ENCODE peak calls at places on chromosomes 7 and 10, in ten cellular contexts. One of them, this sample, is unnamed.

GRCh38 chr10:86286591-86287421 is 79.8 kb downstream of the GRID1 start:
- DNase-seq in AG04450: no peak
- DNase-seq in cardiac muscle cell: no peak
- DNase-seq in spleen: peak
- DNase-seq in brain microvascular endothelial cell: no peak
- DNase-seq in breast epithelium: no peak
- DNase-seq in upper lobe of right lung: peak
- DNase-seq in CD8-positive, alpha-beta T cell: no peak
- DNase-seq in hepatocyte: no peak
- DNase-seq in neural progenitor cell: no peak
- DNase-seq in this sample: no peak

GRCh38 chr10:17984056-17984455 is 32.3 kb downstream of the SLC39A12 start:
- DNase-seq in AG04450: no peak
- DNase-seq in cardiac muscle cell: peak
- DNase-seq in spleen: no peak
- DNase-seq in brain microvascular endothelial cell: no peak
- DNase-seq in breast epithelium: no peak
- DNase-seq in upper lobe of right lung: no peak
- DNase-seq in CD8-positive, alpha-beta T cell: no peak
- DNase-seq in hepatocyte: no peak
- DNase-seq in neural progenitor cell: no peak
- DNase-seq in this sample: no peak

GRCh38 chr10:70433581-70434280 is 7.8 kb downstream of the NODAL start:
- DNase-seq in AG04450: no peak
- DNase-seq in cardiac muscle cell: peak
- DNase-seq in spleen: no peak
- DNase-seq in brain microvascular endothelial cell: no peak
- DNase-seq in breast epithelium: no peak
- DNase-seq in upper lobe of right lung: no peak
- DNase-seq in CD8-positive, alpha-beta T cell: no peak
- DNase-seq in hepatocyte: no peak
- DNase-seq in neural progenitor cell: no peak
- DNase-seq in this sample: no peak

GRCh38 chr7:3955751-3956696 is 655.0 kb downstream of the SDK1 start:
- DNase-seq in AG04450: no peak
- DNase-seq in cardiac muscle cell: no peak
- DNase-seq in spleen: no peak
- DNase-seq in brain microvascular endothelial cell: peak
- DNase-seq in breast epithelium: no peak
- DNase-seq in upper lobe of right lung: no peak
- DNase-seq in CD8-positive, alpha-beta T cell: no peak
- DNase-seq in hepatocyte: peak
- DNase-seq in neural progenitor cell: no peak
- DNase-seq in this sample: no peak

GRCh38 chr10:10794776-10795175 is 222.9 kb upstream of the CELF2 start:
- DNase-seq in AG04450: no peak
- DNase-seq in cardiac muscle cell: peak
- DNase-seq in spleen: no peak
- DNase-seq in brain microvascular endothelial cell: peak
- DNase-seq in breast epithelium: no peak
- DNase-seq in upper lobe of right lung: no peak
- DNase-seq in CD8-positive, alpha-beta T cell: no peak
- DNase-seq in hepatocyte: no peak
- DNase-seq in neural progenitor cell: no peak
- DNase-seq in this sample: no peak

GRCh38 chr7:27947581-27948278 is 207.8 kb downstream of the TAX1BP1 start:
- DNase-seq in AG04450: no peak
- DNase-seq in cardiac muscle cell: no peak
- DNase-seq in spleen: no peak
- DNase-seq in brain microvascular endothelial cell: peak
- DNase-seq in breast epithelium: no peak
- DNase-seq in upper lobe of right lung: no peak
- DNase-seq in CD8-positive, alpha-beta T cell: no peak
- DNase-seq in hepatocyte: no peak
- DNase-seq in neural progenitor cell: no peak
- DNase-seq in this sample: no peak

GRCh38 chr10:91552706-91553105 is 80.2 kb downstream of the PPP1R3C start:
- DNase-seq in AG04450: no peak
- DNase-seq in cardiac muscle cell: peak
- DNase-seq in spleen: no peak
- DNase-seq in brain microvascular endothelial cell: no peak
- DNase-seq in breast epithelium: no peak
- DNase-seq in upper lobe of right lung: no peak
- DNase-seq in CD8-positive, alpha-beta T cell: no peak
- DNase-seq in hepatocyte: peak
- DNase-seq in neural progenitor cell: peak
- DNase-seq in this sample: no peak

GRCh38 chr10:48307584-48307983 is 1.1 kb downstream of the MAPK8 start:
- DNase-seq in AG04450: no peak
- DNase-seq in cardiac muscle cell: no peak
- DNase-seq in spleen: no peak
- DNase-seq in brain microvascular endothelial cell: no peak
- DNase-seq in breast epithelium: no peak
- DNase-seq in upper lobe of right lung: no peak
- DNase-seq in CD8-positive, alpha-beta T cell: no peak
- DNase-seq in hepatocyte: no peak
- DNase-seq in neural progenitor cell: no peak
- DNase-seq in this sample: no peak

GRCh38 chr10:24277277-24277676 is 68.3 kb downstream of the KIAA1217 start:
- DNase-seq in AG04450: no peak
- DNase-seq in cardiac muscle cell: no peak
- DNase-seq in spleen: no peak
- DNase-seq in brain microvascular endothelial cell: no peak
- DNase-seq in breast epithelium: no peak
- DNase-seq in upper lobe of right lung: no peak
- DNase-seq in CD8-positive, alpha-beta T cell: no peak
- DNase-seq in hepatocyte: no peak
- DNase-seq in neural progenitor cell: no peak
- DNase-seq in this sample: no peak

GRCh38 chr7:114048386-114049235 is 129.8 kb upstream of the PPP1R3A start:
- DNase-seq in AG04450: no peak
- DNase-seq in cardiac muscle cell: peak
- DNase-seq in spleen: no peak
- DNase-seq in brain microvascular endothelial cell: peak
- DNase-seq in breast epithelium: no peak
- DNase-seq in upper lobe of right lung: no peak
- DNase-seq in CD8-positive, alpha-beta T cell: no peak
- DNase-seq in hepatocyte: peak
- DNase-seq in neural progenitor cell: no peak
- DNase-seq in this sample: no peak

GRCh38 chr7:112192236-112193154 is 13.7 kb downstream of the DOCK4 start:
- DNase-seq in AG04450: no peak
- DNase-seq in cardiac muscle cell: peak
- DNase-seq in spleen: no peak
- DNase-seq in brain microvascular endothelial cell: peak
- DNase-seq in breast epithelium: no peak
- DNase-seq in upper lobe of right lung: no peak
- DNase-seq in CD8-positive, alpha-beta T cell: no peak
- DNase-seq in hepatocyte: no peak
- DNase-seq in neural progenitor cell: no peak
- DNase-seq in this sample: no peak

DNA sequence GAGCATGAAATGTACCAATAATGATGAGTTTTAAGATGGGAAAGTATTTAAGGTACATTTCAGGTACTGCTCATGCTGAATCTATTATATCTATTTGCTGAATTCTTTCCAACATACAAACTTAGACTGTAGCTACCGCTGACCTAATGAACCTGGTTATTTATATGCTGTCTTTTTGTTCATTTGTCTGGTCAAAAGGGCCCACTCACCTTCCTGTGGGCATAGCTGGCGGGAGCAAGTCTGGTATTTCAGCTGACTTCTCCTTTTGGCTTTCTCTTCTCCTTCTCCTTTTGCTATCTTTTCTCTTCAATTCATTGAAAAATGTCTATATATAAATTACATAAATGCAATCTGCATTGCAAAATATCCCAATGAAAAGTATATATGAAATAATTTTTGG is 9.5 kb downstream of the PLXDC2 start:
- DNase-seq in AG04450: no peak
- DNase-seq in cardiac muscle cell: no peak
- DNase-seq in spleen: no peak
- DNase-seq in brain microvascular endothelial cell: no peak
- DNase-seq in breast epithelium: no peak
- DNase-seq in upper lobe of right lung: no peak
- DNase-seq in CD8-positive, alpha-beta T cell: no peak
- DNase-seq in hepatocyte: no peak
- DNase-seq in neural progenitor cell: no peak
- DNase-seq in this sample: no peak
- H3K27ac ChIP-seq in AG04450: no peak
- H3K27ac ChIP-seq in cardiac muscle cell: no peak
- H3K27ac ChIP-seq in spleen: peak
- H3K27ac ChIP-seq in brain microvascular endothelial cell: no peak
- H3K27ac ChIP-seq in breast epithelium: peak
- H3K27ac ChIP-seq in upper lobe of right lung: peak
- H3K27ac ChIP-seq in CD8-positive, alpha-beta T cell: no peak
- H3K27ac ChIP-seq in hepatocyte: no peak
- H3K27ac ChIP-seq in neural progenitor cell: no peak
- H3K27ac ChIP-seq in this sample: no peak

GRCh38 chr7:128697301-128697905 is 25.3 kb downstream of the GARIN1A start:
- DNase-seq in AG04450: peak
- DNase-seq in cardiac muscle cell: peak
- DNase-seq in spleen: peak
- DNase-seq in brain microvascular endothelial cell: peak
- DNase-seq in breast epithelium: no peak
- DNase-seq in upper lobe of right lung: no peak
- DNase-seq in CD8-positive, alpha-beta T cell: peak
- DNase-seq in hepatocyte: peak
- DNase-seq in neural progenitor cell: peak
- DNase-seq in this sample: peak

GRCh38 chr7:128701062-128701785 is 29.1 kb downstream of the GARIN1A start:
- DNase-seq in AG04450: no peak
- DNase-seq in cardiac muscle cell: no peak
- DNase-seq in spleen: no peak
- DNase-seq in brain microvascular endothelial cell: no peak
- DNase-seq in breast epithelium: no peak
- DNase-seq in upper lobe of right lung: no peak
- DNase-seq in CD8-positive, alpha-beta T cell: no peak
- DNase-seq in hepatocyte: no peak
- DNase-seq in neural progenitor cell: no peak
- DNase-seq in this sample: no peak

GRCh38 chr7:128699196-128699712 is 27.2 kb downstream of the GARIN1A start:
- DNase-seq in AG04450: no peak
- DNase-seq in cardiac muscle cell: no peak
- DNase-seq in spleen: no peak
- DNase-seq in brain microvascular endothelial cell: no peak
- DNase-seq in breast epithelium: no peak
- DNase-seq in upper lobe of right lung: no peak
- DNase-seq in CD8-positive, alpha-beta T cell: no peak
- DNase-seq in hepatocyte: no peak
- DNase-seq in neural progenitor cell: no peak
- DNase-seq in this sample: no peak

GRCh38 chr7:128703605-128704004 is 31.5 kb downstream of the GARIN1A start:
- DNase-seq in AG04450: no peak
- DNase-seq in cardiac muscle cell: no peak
- DNase-seq in spleen: no peak
- DNase-seq in brain microvascular endothelial cell: no peak
- DNase-seq in breast epithelium: no peak
- DNase-seq in upper lobe of right lung: no peak
- DNase-seq in CD8-positive, alpha-beta T cell: no peak
- DNase-seq in hepatocyte: no peak
- DNase-seq in neural progenitor cell: no peak
- DNase-seq in this sample: no peak

GRCh38 chr7:128699895-128700294 is 27.8 kb downstream of the GARIN1A start:
- DNase-seq in AG04450: no peak
- DNase-seq in cardiac muscle cell: no peak
- DNase-seq in spleen: no peak
- DNase-seq in brain microvascular endothelial cell: no peak
- DNase-seq in breast epithelium: no peak
- DNase-seq in upper lobe of right lung: no peak
- DNase-seq in CD8-positive, alpha-beta T cell: no peak
- DNase-seq in hepatocyte: no peak
- DNase-seq in neural progenitor cell: no peak
- DNase-seq in this sample: no peak
- H3K27ac ChIP-seq in AG04450: no peak
- H3K27ac ChIP-seq in cardiac muscle cell: no peak
- H3K27ac ChIP-seq in spleen: no peak
- H3K27ac ChIP-seq in brain microvascular endothelial cell: no peak
- H3K27ac ChIP-seq in breast epithelium: no peak
- H3K27ac ChIP-seq in upper lobe of right lung: no peak
- H3K27ac ChIP-seq in CD8-positive, alpha-beta T cell: no peak
- H3K27ac ChIP-seq in hepatocyte: no peak
- H3K27ac ChIP-seq in neural progenitor cell: no peak
- H3K27ac ChIP-seq in this sample: no peak

DNA sequence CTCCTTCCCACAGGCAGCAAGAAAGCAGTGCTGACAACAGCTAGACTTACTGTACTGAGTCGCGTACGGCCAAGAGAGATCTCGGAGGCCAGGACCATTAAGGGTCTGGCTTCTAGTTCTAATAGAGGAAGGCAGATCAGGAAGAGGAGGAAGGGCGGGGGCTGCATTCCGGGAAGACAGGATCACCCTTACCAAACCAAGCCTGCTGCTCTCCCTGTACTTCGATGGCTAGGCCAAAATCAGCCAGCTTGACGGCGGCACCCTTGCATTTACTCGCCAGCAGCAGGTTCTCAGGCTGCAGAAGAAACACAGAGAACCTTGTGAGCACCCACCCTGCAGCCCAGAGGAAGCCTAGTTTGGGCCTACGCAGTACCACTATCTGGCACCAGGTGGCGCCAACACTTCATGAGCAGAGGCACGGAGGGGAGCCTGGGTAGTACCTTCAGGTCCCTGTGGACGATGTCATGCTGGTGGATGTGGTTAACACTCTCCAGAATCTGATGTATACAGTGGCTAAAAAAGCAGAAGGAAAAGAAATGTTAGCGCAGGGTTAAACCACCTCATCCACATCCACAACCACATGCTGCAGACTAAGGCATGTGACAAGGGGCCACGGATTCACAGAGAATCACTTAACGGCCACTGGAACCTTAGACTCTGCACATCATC is 25.4 kb downstream of the CAMK2G start:
- DNase-seq in AG04450: peak
- DNase-seq in cardiac muscle cell: peak
- DNase-seq in spleen: peak
- DNase-seq in brain microvascular endothelial cell: peak
- DNase-seq in breast epithelium: peak
- DNase-seq in upper lobe of right lung: peak
- DNase-seq in CD8-positive, alpha-beta T cell: peak
- DNase-seq in hepatocyte: peak
- DNase-seq in neural progenitor cell: peak
- DNase-seq in this sample: peak
- H3K27ac ChIP-seq in AG04450: no peak
- H3K27ac ChIP-seq in cardiac muscle cell: no peak
- H3K27ac ChIP-seq in spleen: peak
- H3K27ac ChIP-seq in brain microvascular endothelial cell: no peak
- H3K27ac ChIP-seq in breast epithelium: no peak
- H3K27ac ChIP-seq in upper lobe of right lung: peak
- H3K27ac ChIP-seq in CD8-positive, alpha-beta T cell: peak
- H3K27ac ChIP-seq in hepatocyte: no peak
- H3K27ac ChIP-seq in neural progenitor cell: no peak
- H3K27ac ChIP-seq in this sample: no peak

DNA sequence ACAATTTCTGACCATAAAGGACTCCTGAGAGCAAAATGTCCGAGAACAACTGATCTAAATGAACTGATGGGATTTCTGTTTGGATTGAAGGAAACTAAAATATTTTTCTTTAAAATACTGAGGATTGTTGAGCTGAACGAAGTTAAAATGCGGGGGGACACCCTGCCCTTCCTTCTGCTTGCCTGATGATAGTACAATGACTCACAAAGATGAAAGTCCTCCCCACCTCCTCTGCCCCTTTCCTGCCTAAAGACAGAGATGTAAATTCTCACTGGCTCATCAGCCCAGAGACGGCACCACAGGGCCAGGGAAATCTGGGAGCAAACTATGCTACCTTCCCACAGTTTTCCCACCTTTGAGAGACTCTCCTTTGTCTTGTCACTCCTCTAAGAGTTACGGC is 180.6 kb downstream of the PHTF2 start:
- DNase-seq in AG04450: no peak
- DNase-seq in cardiac muscle cell: no peak
- DNase-seq in spleen: no peak
- DNase-seq in brain microvascular endothelial cell: no peak
- DNase-seq in breast epithelium: no peak
- DNase-seq in upper lobe of right lung: no peak
- DNase-seq in CD8-positive, alpha-beta T cell: no peak
- DNase-seq in hepatocyte: no peak
- DNase-seq in neural progenitor cell: no peak
- DNase-seq in this sample: no peak
- H3K27ac ChIP-seq in AG04450: no peak
- H3K27ac ChIP-seq in cardiac muscle cell: no peak
- H3K27ac ChIP-seq in spleen: no peak
- H3K27ac ChIP-seq in brain microvascular endothelial cell: no peak
- H3K27ac ChIP-seq in breast epithelium: no peak
- H3K27ac ChIP-seq in upper lobe of right lung: no peak
- H3K27ac ChIP-seq in CD8-positive, alpha-beta T cell: no peak
- H3K27ac ChIP-seq in hepatocyte: no peak
- H3K27ac ChIP-seq in neural progenitor cell: no peak
- H3K27ac ChIP-seq in this sample: no peak

This sample was measured in iPS DF 6.9.